ENCODE peak calls at places on chromosome 1, in five cellular contexts. O is stimulated activated naive CD4-positive, alpha-beta T cell; P is COR-L47; B is GM13977; S is stromal cell of bone marrow. C is an unnamed sample.

GRCh38 chr1:100440075-100440809 is 87.9 kb downstream of the CDC14A start:
- DNase-seq in O (peak; percentile 82), P (no peak), B (peak; percentile 36), S (no peak), C (no peak)

GRCh38 chr1:161185732-161186311 is 8.5 kb upstream of the B4GALT3 start:
- DNase-seq in O (no peak), P (no peak), B (no peak), S (no peak), C (no peak)

GRCh38 chr1:180208264-180208663 is 21.8 kb upstream of the LHX4 start:
- DNase-seq in O (no peak), P (no peak), B (no peak), S (no peak), C (no peak)

GRCh38 chr1:37559080-37559479 is 2.3 kb downstream of the DNALI1 start:
- DNase-seq in O (no peak), P (no peak), B (no peak), S (no peak), C (no peak)

GRCh38 chr1:235008239-235008638 is 120.4 kb downstream of the TOMM20 start:
- DNase-seq in O (no peak), P (no peak), B (no peak), S (no peak), C (no peak)

GRCh38 chr1:105874621-105875020 is 1181.9 kb upstream of the PRMT6 start:
- DNase-seq in O (no peak), P (no peak), B (peak; percentile 4), S (no peak), C (no peak)

GRCh38 chr1:181073638-181074037 is 14.9 kb upstream of the IER5 start:
- DNase-seq in O (no peak), P (no peak), B (no peak), S (no peak), C (no peak)

GRCh38 chr1:15429701-15430149 is 8.5 kb upstream of the CTRC start:
- DNase-seq in O (no peak), P (no peak), B (no peak), S (peak; percentile 52), C (no peak)

GRCh38 chr1:187513190-187513589 is 684.4 kb downstream of the PLA2G4A start:
- DNase-seq in O (no peak), P (no peak), B (no peak), S (no peak), C (no peak)

GRCh38 chr1:9150582-9151290 is 21.8 kb upstream of the GPR157 start:
- DNase-seq in O (no peak), P (no peak), B (no peak), S (no peak), C (no peak)